ENCODE peak calls at places on chromosomes 13 and 19, in nine cellular contexts. U is lower lobe of right lung, G is AG10803, W is neural crest cell, K is epithelial cell of esophagus, T is mesothelial cell of epicardium, F is Peyer's patch, L is ascending aorta, N is nephron progenitor cell. P is an unnamed sample.

GRCh38 chr13:91313103-91313502 is 34.4 kb upstream of the MIR17HG start:
- DNase-seq in U (no peak), G (peak; percentile 26), W (no peak), K (peak; percentile 2), T (no peak), F (no peak), L (no peak), N (no peak), P (no peak)

GRCh38 chr19:34171539-34171876 is 796 bp upstream of the LSM14A start:
- DNase-seq in U (no peak), G (peak; percentile 77), W (peak; percentile 3), K (peak; percentile 74), T (no peak), F (no peak), L (no peak), N (no peak), P (peak; percentile 72)

GRCh38 chr13:21909331-21909730 is 238.5 kb downstream of the FGF9 start:
- DNase-seq in U (no peak), G (no peak), W (no peak), K (peak; percentile 61), T (no peak), F (no peak), L (no peak), N (no peak), P (no peak)

GRCh38 chr13:100484708-100485107 is 103.9 kb downstream of the GGACT start:
- DNase-seq in U (no peak), G (no peak), W (no peak), K (no peak), T (no peak), F (no peak), L (no peak), N (no peak), P (no peak)

GRCh38 chr13:29496241-29496712 is 99.2 kb downstream of the SLC7A1 start:
- DNase-seq in U (no peak), G (no peak), W (no peak), K (peak; percentile 87), T (no peak), F (peak; percentile 62), L (peak; percentile 81), N (no peak), P (no peak)

GRCh38 chr13:38960175-38960574 is 30.5 kb downstream of the STOML3 start:
- DNase-seq in U (no peak), G (no peak), W (no peak), K (no peak), T (no peak), F (no peak), L (no peak), N (no peak), P (no peak)

GRCh38 chr13:47033216-47033615 is 136.4 kb upstream of the HTR2A start:
- DNase-seq in U (no peak), G (peak; percentile 48), W (no peak), K (peak; percentile 26), T (no peak), F (no peak), L (no peak), N (no peak), P (no peak)

GRCh38 chr19:56476093-56476492 is 1.1 kb downstream of the ZNF667 start:
- DNase-seq in U (no peak), G (no peak), W (no peak), K (no peak), T (no peak), F (no peak), L (no peak), N (no peak), P (no peak)

GRCh38 chr19:17645339-17645963 is 42.7 kb downstream of the UNC13A start:
- DNase-seq in U (peak; percentile 34), G (no peak), W (no peak), K (no peak), T (no peak), F (no peak), L (no peak), N (no peak), P (no peak)

GRCh38 chr19:55352040-55352439 is 2.5 kb downstream of the COX6B2 start:
- DNase-seq in U (no peak), G (no peak), W (no peak), K (peak; percentile 47), T (no peak), F (no peak), L (no peak), N (no peak), P (no peak)

GRCh38 chr19:7751157-7751783 is 3.9 kb upstream of the CD209 start:
- DNase-seq in U (no peak), G (no peak), W (no peak), K (no peak), T (no peak), F (peak; percentile 53), L (no peak), N (no peak), P (no peak)

GRCh38 chr19:33453207-33453736 is 68.3 kb downstream of the PEPD start:
- DNase-seq in U (no peak), G (no peak), W (no peak), K (no peak), T (no peak), F (no peak), L (no peak), N (no peak), P (no peak)

GRCh38 chr19:18020212-18021067 is 12.5 kb downstream of the ARRDC2 start:
- DNase-seq in U (peak; percentile 88), G (peak; percentile 45), W (no peak), K (no peak), T (no peak), F (no peak), L (peak; percentile 96), N (no peak), P (no peak)

GRCh38 chr19:14333101-14333871 is 48.0 kb upstream of the ADGRE5 start:
- DNase-seq in U (no peak), G (no peak), W (peak; percentile 18), K (peak; percentile 24), T (no peak), F (no peak), L (no peak), N (peak; percentile 39), P (peak; percentile 45)

GRCh38 chr19:37991176-37991835 is 84.3 kb downstream of the SIPA1L3 start:
- DNase-seq in U (no peak), G (no peak), W (no peak), K (no peak), T (no peak), F (no peak), L (no peak), N (no peak), P (no peak)

GRCh38 chr19:53165691-53166091 is 6.8 kb upstream of the ZNF347 start:
- DNase-seq in U (no peak), G (no peak), W (no peak), K (no peak), T (no peak), F (no peak), L (no peak), N (no peak), P (no peak)

GRCh38 chr19:48714759-48715261 is 4.7 kb downstream of the MAMSTR start:
- DNase-seq in U (no peak), G (no peak), W (no peak), K (no peak), T (no peak), F (no peak), L (no peak), N (no peak), P (no peak)

GRCh38 chr19:2650515-2650914 is 52.0 kb downstream of the GNG7 start:
- DNase-seq in U (no peak), G (no peak), W (no peak), K (no peak), T (no peak), F (no peak), L (no peak), N (no peak), P (no peak)

GRCh38 chr13:23715762-23716235 is 145.6 kb downstream of the TNFRSF19 start:
- DNase-seq in U (no peak), G (no peak), W (no peak), K (peak; percentile 43), T (no peak), F (no peak), L (no peak), N (peak; percentile 20), P (no peak)
- TF ChIP-seq CTCF in U (peak; percentile 46), G (peak; percentile 43), W (peak; percentile 31), K (peak; percentile 37), T (no peak), F (no peak), L (no peak), N (no peak), P (peak; percentile 48)

GRCh38 chr13:42474954-42475353 is 99.0 kb upstream of the TNFSF11 start:
- DNase-seq in U (no peak), G (no peak), W (no peak), K (no peak), T (no peak), F (no peak), L (no peak), N (no peak), P (no peak)

GRCh38 chr13:42484396-42484795 is 89.6 kb upstream of the TNFSF11 start:
- DNase-seq in U (no peak), G (no peak), W (no peak), K (peak; percentile 70), T (no peak), F (no peak), L (no peak), N (no peak), P (no peak)

GRCh38 chr13:42477588-42478190 is 96.3 kb upstream of the TNFSF11 start:
- DNase-seq in U (no peak), G (no peak), W (no peak), K (no peak), T (no peak), F (no peak), L (no peak), N (no peak), P (no peak)

DNA sequence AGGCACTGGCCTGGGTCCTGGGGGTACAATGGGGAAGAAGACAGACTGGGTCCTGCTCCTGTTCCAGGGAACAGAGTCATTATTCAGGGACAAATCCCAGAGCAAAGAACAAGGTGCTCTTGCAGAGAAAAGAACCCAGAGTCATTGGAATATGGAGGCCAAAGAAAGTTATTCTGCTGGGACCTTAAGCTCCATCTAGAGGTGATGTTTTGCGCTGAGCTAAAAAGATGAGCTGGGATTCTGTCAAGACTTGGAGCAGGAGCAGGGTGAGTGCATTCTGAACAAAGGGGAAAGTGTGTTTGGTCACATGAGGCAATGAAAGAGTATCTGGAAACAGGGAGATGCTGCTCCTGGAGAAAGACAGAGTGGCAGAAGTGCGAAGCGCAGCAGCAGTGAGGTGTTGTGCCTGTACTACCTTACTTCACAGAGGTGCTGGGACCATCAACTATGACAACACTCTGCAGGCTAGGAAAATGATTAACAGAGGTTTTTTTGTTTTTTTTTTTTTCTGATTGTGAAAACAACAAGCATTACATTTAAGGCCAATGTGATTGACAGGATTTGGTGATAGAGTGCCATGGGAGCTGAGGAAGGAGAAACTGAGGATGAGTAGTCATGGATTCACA is 95.3 kb upstream of the TNFSF11 start:
- DNase-seq in U (no peak), G (no peak), W (no peak), K (peak; percentile 56), T (no peak), F (no peak), L (no peak), N (no peak), P (peak; percentile 38)
- TF ChIP-seq CTCF in U (no peak), G (peak; percentile 40), W (peak; percentile 49), K (peak; percentile 65), T (no peak), F (no peak), L (no peak), N (no peak), P (peak; percentile 52)

GRCh38 chr19:10335149-10336053 is 2.1 kb upstream of the RAVER1 start:
- DNase-seq in U (no peak), G (no peak), W (no peak), K (no peak), T (no peak), F (no peak), L (no peak), N (peak; percentile 28), P (no peak)
- TF ChIP-seq CTCF in U (no peak), G (no peak), W (peak; percentile 16), K (no peak), T (no peak), F (no peak), L (no peak), N (no peak), P (no peak)

GRCh38 chr19:51016798-51017683 is 2.5 kb downstream of the KLK10 start:
- DNase-seq in U (no peak), G (peak; percentile 31), W (peak; percentile 53), K (peak; percentile 49), T (no peak), F (no peak), L (peak; percentile 67), N (peak; percentile 77), P (peak; percentile 93)
- TF ChIP-seq CTCF in U (peak; percentile 52), G (peak; percentile 61), W (peak; percentile 78), K (peak; percentile 83), T (peak; percentile 52), F (no peak), L (peak; percentile 10), N (peak; percentile 72), P (peak; percentile 96)